ENCODE peak calls at places on chromosomes 6 and 20, in six cellular contexts. M is HCT116, Y is psoas muscle, K is transverse colon, P is Peyer's patch, Z is Caco-2. E is an unnamed sample. For H3K9me3, the result is how much of the 10 kb centered on the place peaks cover.

GRCh38 chr20:48626226-48626937 is 201.4 kb downstream of the PREX1 start:
- DNase-seq in M (no peak), Y (no peak), K (no peak), P (peak), Z (peak), E (no peak)

GRCh38 chr6:144476286-144476685 is 191.2 kb downstream of the UTRN start:
- DNase-seq in M (no peak), Y (no peak), K (no peak), P (no peak), Z (no peak), E (no peak)

GRCh38 chr6:75204222-75204958 is 1.5 kb downstream of the COL12A1 start:
- DNase-seq in M (peak), Y (peak), K (peak), P (peak), Z (peak), E (peak)

GRCh38 chr6:8113260-8113659 is 10.9 kb upstream of the EEF1E1 start:
- DNase-seq in M (no peak), Y (no peak), K (no peak), P (no peak), Z (no peak), E (no peak)

GRCh38 chr20:36815454-36816091 is 42.0 kb upstream of the DSN1 start:
- DNase-seq in M (no peak), Y (no peak), K (no peak), P (no peak), Z (no peak), E (peak)

GRCh38 chr6:20747996-20748395 is 213.7 kb downstream of the CDKAL1 start:
- DNase-seq in M (no peak), Y (no peak), K (no peak), P (no peak), Z (no peak), E (no peak)

GRCh38 chr6:138421089-138421488 is 17.1 kb downstream of the HEBP2 start:
- DNase-seq in M (no peak), Y (no peak), K (no peak), P (no peak), Z (no peak), E (no peak)

GRCh38 chr20:5973172-5973571 is 22.7 kb downstream of the MCM8 start:
- DNase-seq in M (no peak), Y (no peak), K (no peak), P (no peak), Z (no peak), E (no peak)

GRCh38 chr20:16241911-16242310 is 331.3 kb downstream of the KIF16B start:
- DNase-seq in M (peak), Y (no peak), K (no peak), P (no peak), Z (no peak), E (no peak)

GRCh38 chr6:148959008-148959407 is 212.2 kb downstream of the UST start:
- DNase-seq in M (no peak), Y (no peak), K (no peak), P (no peak), Z (no peak), E (no peak)

GRCh38 chr6:17870302-17871168 is 116.9 kb downstream of the KIF13A start:
- DNase-seq in M (no peak), Y (no peak), K (no peak), P (no peak), Z (no peak), E (no peak)

GRCh38 chr6:137094411-137095008 is 49.7 kb upstream of the IL20RA start:
- DNase-seq in M (peak), Y (peak), K (peak), P (no peak), Z (peak), E (peak)

GRCh38 chr20:41037172-41037571 is 8.6 kb downstream of the TOP1 start:
- DNase-seq in M (no peak), Y (no peak), K (no peak), P (no peak), Z (no peak), E (no peak)

GRCh38 chr6:31660998-31661866 is 654 bp upstream of the C6orf47 start:
- DNase-seq in M (no peak), Y (no peak), K (no peak), P (no peak), Z (no peak), E (no peak)

GRCh38 chr20:38536310-38536709 is 44.7 kb upstream of the ADIG start:
- DNase-seq in M (no peak), Y (no peak), K (no peak), P (no peak), Z (no peak), E (no peak)

GRCh38 chr20:38377039-38377715 is 30.9 kb downstream of the LBP start:
- DNase-seq in M (no peak), Y (no peak), K (no peak), P (no peak), Z (peak), E (no peak)

DNA sequence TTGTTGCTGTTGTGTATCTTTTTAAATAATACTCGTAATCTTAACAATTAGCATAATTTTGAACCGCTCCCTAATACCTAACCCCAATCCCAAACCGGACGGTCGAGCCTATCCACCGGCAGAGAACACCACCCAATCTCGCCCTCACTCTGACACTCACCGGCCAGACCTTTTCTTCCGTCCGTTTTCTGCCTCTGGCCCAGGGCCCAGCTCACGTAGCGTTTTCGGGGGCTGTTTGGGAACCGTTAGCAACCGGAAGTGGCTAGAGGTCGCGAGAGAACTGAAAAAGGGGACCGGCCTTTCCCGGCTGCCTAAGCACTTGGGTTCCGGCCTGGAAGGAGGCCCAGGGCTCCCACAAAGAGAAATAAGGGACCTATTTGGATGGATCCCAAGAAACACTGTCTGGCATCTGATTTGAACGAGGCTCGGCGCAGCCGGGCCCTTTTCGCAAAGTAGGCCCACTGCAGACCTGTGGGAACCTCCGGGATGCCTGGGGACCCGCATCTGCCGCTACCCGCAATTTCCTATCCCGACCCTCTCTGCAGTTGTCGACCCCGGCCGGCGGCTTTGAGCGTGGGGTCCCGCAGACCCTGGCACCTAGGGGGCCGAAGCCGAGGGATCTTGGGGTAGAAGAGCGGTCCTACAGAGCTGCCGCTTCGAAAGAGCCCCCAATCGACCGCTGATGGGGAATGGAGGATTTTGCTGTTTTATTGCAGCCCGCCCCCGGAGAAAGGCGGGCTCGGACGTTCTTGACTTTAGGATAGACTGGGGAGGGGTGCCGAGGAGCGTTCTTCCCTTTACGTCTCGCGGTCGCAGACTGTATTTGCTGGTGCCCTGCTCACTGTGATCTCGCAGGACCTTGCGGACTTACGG is 4.9 kb upstream of the ZKSCAN8 start:
- DNase-seq in M (peak), Y (peak), K (peak), P (peak), Z (peak), E (peak)
- H3K9me3 ChIP-seq in M (under half), Y (under half), K (under half), P (under half), Z (under half), E (under half)

GRCh38 chr6:150689900-150690590 is 90.4 kb downstream of the PLEKHG1 start:
- DNase-seq in M (no peak), Y (no peak), K (no peak), P (no peak), Z (no peak), E (no peak)

GRCh38 chr6:150692604-150693003 is 92.9 kb downstream of the PLEKHG1 start:
- DNase-seq in M (no peak), Y (no peak), K (no peak), P (no peak), Z (no peak), E (no peak)

GRCh38 chr6:150693404-150693803 is 93.7 kb downstream of the PLEKHG1 start:
- DNase-seq in M (no peak), Y (no peak), K (no peak), P (no peak), Z (no peak), E (no peak)

GRCh38 chr6:150691463-150691862 is 91.8 kb downstream of the PLEKHG1 start:
- DNase-seq in M (no peak), Y (no peak), K (no peak), P (no peak), Z (no peak), E (no peak)

GRCh38 chr6:150690681-150691080 is 91.0 kb downstream of the PLEKHG1 start:
- DNase-seq in M (no peak), Y (no peak), K (no peak), P (no peak), Z (no peak), E (no peak)
- H3K9me3 ChIP-seq in M (under half), Y (under half), K (under half), P (under half), Z (under half), E (under half)

GRCh38 chr6:27899543-27899942 is 12.7 kb downstream of the OR2B2 start:
- DNase-seq in M (no peak), Y (no peak), K (no peak), P (no peak), Z (no peak), E (no peak)
- H3K9me3 ChIP-seq in M (under half), Y (under half), K (under half), P (under half), Z (under half), E (under half)

GRCh38 chr20:60642546-60642945 is 609.5 kb upstream of the CDH4 start:
- DNase-seq in M (no peak), Y (no peak), K (no peak), P (no peak), Z (no peak), E (no peak)

GRCh38 chr20:60636417-60636816 is 615.6 kb upstream of the CDH4 start:
- DNase-seq in M (no peak), Y (no peak), K (no peak), P (no peak), Z (no peak), E (no peak)

GRCh38 chr20:60637801-60638200 is 614.3 kb upstream of the CDH4 start:
- DNase-seq in M (no peak), Y (no peak), K (no peak), P (no peak), Z (no peak), E (no peak)

GRCh38 chr20:60638430-60639098 is 613.5 kb upstream of the CDH4 start:
- DNase-seq in M (no peak), Y (no peak), K (no peak), P (no peak), Z (no peak), E (no peak)

DNA sequence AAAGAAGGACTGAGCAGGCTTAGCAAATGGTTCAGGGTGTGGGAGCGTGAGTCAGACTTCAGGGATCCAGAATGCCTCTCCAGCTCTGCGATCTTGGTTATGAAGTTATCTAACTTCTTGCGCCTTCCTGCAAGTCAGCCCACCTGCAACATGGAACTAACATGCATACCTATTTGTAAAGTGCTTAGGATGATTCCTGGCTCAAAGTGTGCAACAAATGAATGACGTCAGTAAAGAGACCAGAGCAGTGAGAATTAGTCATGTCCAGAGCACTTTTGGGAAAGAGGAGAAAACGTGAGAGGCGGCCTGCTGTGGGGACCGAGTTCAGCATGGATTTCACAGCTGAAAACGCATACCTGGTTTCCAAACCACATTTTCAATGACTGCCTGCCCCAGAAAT is 610.0 kb upstream of the CDH4 start:
- DNase-seq in M (no peak), Y (no peak), K (no peak), P (no peak), Z (no peak), E (no peak)
- H3K9me3 ChIP-seq in M (under half), Y (under half), K (under half), P (under half), Z (under half), E (under half)

DNA sequence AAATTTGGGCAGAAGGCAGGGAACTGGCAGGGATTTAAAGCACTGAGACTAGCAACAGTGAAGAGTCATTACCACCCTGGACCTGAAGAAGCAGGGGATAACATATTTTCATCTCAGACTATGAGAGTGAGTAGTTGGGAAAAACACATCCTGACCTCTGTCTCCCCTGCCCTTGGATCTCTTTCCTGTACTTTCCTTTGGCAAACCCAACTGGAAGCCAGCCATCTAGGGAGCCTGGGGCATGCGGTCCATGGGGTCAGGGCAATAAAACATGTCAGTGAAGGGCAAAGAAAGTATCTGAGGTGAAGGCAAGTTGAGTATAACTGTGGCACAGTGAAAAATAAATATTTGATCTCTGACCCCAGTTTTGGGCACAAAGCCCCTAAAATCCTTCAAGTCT is 698.2 kb downstream of the DOK5 start:
- DNase-seq in M (no peak), Y (no peak), K (no peak), P (no peak), Z (no peak), E (no peak)
- H3K9me3 ChIP-seq in M (under half), Y (under half), K (under half), P (under half), Z (under half), E (under half)

DNA sequence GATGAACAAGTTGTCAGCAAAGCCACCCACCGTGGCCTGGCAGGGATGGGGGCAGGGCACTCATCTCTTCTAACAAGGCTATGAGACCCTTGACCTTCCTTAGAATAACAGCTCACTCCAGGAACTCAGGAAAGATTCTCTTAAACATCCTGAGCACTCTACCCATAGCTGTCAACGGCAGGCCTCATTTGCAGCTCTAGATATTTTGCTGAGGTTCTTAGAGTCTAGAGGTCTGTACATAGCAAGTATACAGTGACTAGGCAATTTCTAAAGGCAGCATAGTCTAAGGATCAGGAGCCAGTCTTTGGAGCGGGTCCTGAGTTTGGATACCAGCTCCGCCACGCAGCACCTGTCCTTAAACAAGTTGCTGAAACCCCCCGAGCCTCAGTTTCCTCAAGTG is 11.7 kb downstream of the TRERF1 start:
- DNase-seq in M (no peak), Y (no peak), K (no peak), P (no peak), Z (no peak), E (no peak)
- H3K9me3 ChIP-seq in M (under half), Y (under half), K (under half), P (under half), Z (under half), E (under half)

DNA sequence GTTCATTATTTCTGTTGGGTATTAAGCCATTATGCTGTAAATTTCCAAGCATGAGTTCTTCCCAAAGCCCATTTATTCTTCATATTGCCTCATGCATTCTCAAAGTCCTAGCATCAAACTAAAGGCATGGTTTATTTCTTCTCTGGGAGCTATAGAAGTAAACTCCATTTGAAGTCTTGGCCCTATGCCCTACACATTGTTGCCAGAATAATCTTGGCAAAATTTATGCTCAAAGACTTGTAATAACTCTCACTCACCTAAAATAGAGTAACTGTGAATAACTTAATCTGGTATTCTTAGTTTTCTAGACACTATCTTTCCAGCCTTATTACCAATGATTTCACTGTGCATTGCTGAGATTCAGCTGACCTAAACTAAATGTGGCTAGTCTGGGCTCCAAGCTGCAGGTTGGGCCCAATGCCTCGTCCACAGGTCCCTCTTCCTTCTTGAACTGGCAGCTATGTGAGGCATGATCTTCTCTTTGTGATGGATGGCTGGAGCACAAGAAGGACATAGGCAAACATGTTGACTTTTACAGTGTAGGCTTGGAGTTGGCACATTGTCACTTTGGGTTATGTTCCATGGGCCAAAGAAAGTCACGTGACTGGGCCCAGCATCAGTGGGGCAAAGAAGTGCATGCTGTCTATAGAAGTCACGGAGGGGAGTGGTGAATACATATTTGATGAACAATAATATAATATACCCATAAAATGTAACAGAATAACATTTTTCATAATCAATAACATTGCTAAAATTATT is 39.1 kb upstream of the ANKEF1 start:
- DNase-seq in M (no peak), Y (no peak), K (no peak), P (no peak), Z (no peak), E (no peak)
- H3K9me3 ChIP-seq in M (under half), Y (under half), K (under half), P (under half), Z (under half), E (under half)

GRCh38 chr6:66159937-66160336 is 452.9 kb upstream of the EYS start:
- DNase-seq in M (no peak), Y (no peak), K (no peak), P (no peak), Z (no peak), E (no peak)
- H3K9me3 ChIP-seq in M (under half), Y (under half), K (under half), P (under half), Z (under half), E (under half)

DNA sequence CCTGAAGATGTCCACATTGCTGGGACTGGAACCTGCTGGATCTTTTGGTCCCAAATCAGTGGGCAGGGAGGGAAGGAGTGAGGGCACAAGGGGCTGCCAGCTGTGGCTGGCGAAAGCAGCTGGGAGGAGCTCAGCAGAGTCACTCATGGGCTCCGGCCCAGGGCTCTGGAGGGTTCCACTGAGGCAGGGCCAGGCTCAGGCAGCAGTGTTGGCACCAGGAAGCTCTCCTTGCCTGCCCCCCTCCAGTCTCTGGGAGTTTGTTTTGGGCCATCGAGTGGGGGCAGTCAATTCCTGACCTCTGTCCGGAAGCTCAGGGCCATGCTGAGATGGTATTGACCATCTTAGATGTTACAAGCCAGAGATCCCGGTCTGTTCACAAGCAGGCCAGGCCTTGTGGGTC is 39.1 kb upstream of the IRF4 start:
- DNase-seq in M (no peak), Y (no peak), K (no peak), P (no peak), Z (no peak), E (no peak)
- H3K9me3 ChIP-seq in M (under half), Y (under half), K (under half), P (under half), Z (under half), E (half or more)